ENCODE peak calls at places on chromosomes 7 and 10, in nine cellular contexts. H, Z, P, D, K, M, E, B and I are unnamed samples.
A peak's percentile ranks its signal among the peaks of the same experiment; 100 is the strongest.

GRCh38 chr7:40986351-40986873 is 716.5 kb downstream of the INHBA start:
- DNase-seq in H (no peak), Z (no peak), P (no peak), D (peak; percentile 25), K (no peak), M (no peak), E (peak; percentile 76), B (no peak), I (no peak)

GRCh38 chr10:87603769-87604168 is 55.9 kb upstream of the PAPSS2 start:
- DNase-seq in H (no peak), Z (no peak), P (no peak), D (no peak), K (no peak), M (no peak), E (no peak), B (no peak), I (no peak)

GRCh38 chr7:122307228-122307619 is 2.7 kb upstream of the FEZF1 start:
- DNase-seq in H (no peak), Z (no peak), P (no peak), D (no peak), K (no peak), M (peak; percentile 64), E (no peak), B (no peak), I (no peak)

GRCh38 chr7:116713918-116714317 is 41.9 kb downstream of the MET start:
- DNase-seq in H (no peak), Z (no peak), P (no peak), D (no peak), K (no peak), M (no peak), E (peak; percentile 21), B (no peak), I (no peak)

GRCh38 chr7:65371468-65371867 is 2.2 kb upstream of the ZNF92 start:
- DNase-seq in H (no peak), Z (no peak), P (no peak), D (peak; percentile 46), K (no peak), M (no peak), E (no peak), B (peak; percentile 41), I (no peak)

GRCh38 chr10:13074562-13075451 is 25.2 kb upstream of the OPTN start:
- DNase-seq in H (peak; percentile 22), Z (no peak), P (peak; percentile 77), D (peak; percentile 89), K (peak; percentile 66), M (peak; percentile 75), E (peak; percentile 59), B (peak; percentile 60), I (no peak)

GRCh38 chr10:13773043-13773442 is 186.3 kb downstream of the PRPF18 start:
- DNase-seq in H (no peak), Z (no peak), P (no peak), D (peak; percentile 29), K (no peak), M (no peak), E (peak; percentile 66), B (no peak), I (no peak)

GRCh38 chr10:50325449-50326188 is 74.3 kb upstream of the ASAH2 start:
- DNase-seq in H (no peak), Z (peak; percentile 86), P (peak; percentile 53), D (no peak), K (peak; percentile 80), M (no peak), E (peak; percentile 100), B (no peak), I (no peak)

GRCh38 chr7:20083781-20084180 is 133.4 kb downstream of the MACC1 start:
- DNase-seq in H (no peak), Z (no peak), P (no peak), D (peak; percentile 32), K (no peak), M (no peak), E (peak; percentile 83), B (no peak), I (no peak)

GRCh38 chr7:134941185-134941900 is 45.0 kb upstream of the AGBL3 start:
- DNase-seq in H (no peak), Z (no peak), P (no peak), D (peak; percentile 71), K (peak; percentile 78), M (no peak), E (peak; percentile 29), B (no peak), I (no peak)

GRCh38 chr7:25578991-25579687 is 350.9 kb upstream of the NPVF start:
- DNase-seq in H (no peak), Z (no peak), P (no peak), D (no peak), K (no peak), M (no peak), E (no peak), B (no peak), I (no peak)

GRCh38 chr7:104328308-104328969 is at the start of gene LHFPL3:
- DNase-seq in H (no peak), Z (no peak), P (no peak), D (peak; percentile 10), K (no peak), M (peak; percentile 58), E (no peak), B (no peak), I (no peak)

GRCh38 chr7:138565451-138566114 is 105.5 kb downstream of the TRIM24 start:
- DNase-seq in H (no peak), Z (no peak), P (no peak), D (peak; percentile 22), K (no peak), M (peak; percentile 41), E (no peak), B (peak; percentile 53), I (no peak)

GRCh38 chr7:138565071-138565450 is 105.0 kb downstream of the TRIM24 start:
- DNase-seq in H (no peak), Z (no peak), P (no peak), D (no peak), K (no peak), M (no peak), E (no peak), B (no peak), I (no peak)

GRCh38 chr7:138564365-138564764 is 104.3 kb downstream of the TRIM24 start:
- DNase-seq in H (no peak), Z (no peak), P (no peak), D (peak; percentile 19), K (no peak), M (no peak), E (peak; percentile 69), B (no peak), I (no peak)

GRCh38 chr7:138559448-138559847 is 99.4 kb downstream of the TRIM24 start:
- DNase-seq in H (no peak), Z (no peak), P (no peak), D (no peak), K (no peak), M (no peak), E (no peak), B (no peak), I (no peak)

DNA sequence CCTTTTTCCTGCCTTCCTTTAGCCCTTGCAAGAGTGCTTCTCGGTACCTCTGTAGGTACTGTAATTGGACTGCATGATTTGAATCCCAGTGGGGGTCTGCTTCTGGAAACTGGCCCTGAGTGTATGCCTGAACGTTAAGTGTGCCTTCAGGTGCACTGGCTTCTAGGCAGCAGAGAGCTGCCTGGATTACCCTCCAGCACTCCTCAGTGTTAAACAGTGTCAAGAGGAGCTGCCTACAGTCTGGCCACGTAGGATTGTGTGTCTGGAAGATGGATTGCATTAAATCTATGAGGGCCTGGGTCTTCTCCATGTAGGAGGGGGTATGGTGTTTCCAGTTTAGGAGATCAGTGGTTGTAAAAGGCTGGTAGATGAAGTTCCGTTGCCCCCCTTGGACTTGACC is 103.7 kb downstream of the TRIM24 start:
- DNase-seq in H (no peak), Z (no peak), P (no peak), D (no peak), K (no peak), M (no peak), E (no peak), B (no peak), I (no peak)
- H3K9me3 ChIP-seq in H (peaks cover 4% of the 10 kb centered on the region), Z (peaks cover 13% of the 10 kb centered on the region), P (peaks cover 43% of the 10 kb centered on the region), D (peaks cover 16% of the 10 kb centered on the region), K (peaks cover 11% of the 10 kb centered on the region), M (peaks cover 51% of the 10 kb centered on the region), E (peaks cover 3% of the 10 kb centered on the region), B (peaks cover 7% of the 10 kb centered on the region), I (peaks cover 7% of the 10 kb centered on the region)

GRCh38 chr10:131203456-131204357 is 107.8 kb downstream of the TCERG1L start:
- DNase-seq in H (no peak), Z (peak; percentile 35), P (peak; percentile 13), D (no peak), K (peak; percentile 23), M (peak; percentile 13), E (no peak), B (no peak), I (no peak)

GRCh38 chr10:131204406-131205152 is 106.9 kb downstream of the TCERG1L start:
- DNase-seq in H (no peak), Z (peak; percentile 43), P (peak; percentile 28), D (no peak), K (no peak), M (peak; percentile 10), E (no peak), B (no peak), I (no peak)

GRCh38 chr10:131206136-131206995 is 105.2 kb downstream of the TCERG1L start:
- DNase-seq in H (no peak), Z (peak; percentile 34), P (peak; percentile 30), D (no peak), K (no peak), M (peak; percentile 14), E (no peak), B (no peak), I (no peak)

GRCh38 chr10:131207176-131207575 is 104.3 kb downstream of the TCERG1L start:
- DNase-seq in H (no peak), Z (peak; percentile 19), P (peak; percentile 26), D (no peak), K (no peak), M (peak; percentile 14), E (no peak), B (no peak), I (no peak)

GRCh38 chr10:131205556-131205955 is 106.0 kb downstream of the TCERG1L start:
- DNase-seq in H (no peak), Z (peak; percentile 41), P (peak; percentile 24), D (no peak), K (no peak), M (peak; percentile 4), E (no peak), B (no peak), I (no peak)
- H3K9me3 ChIP-seq in H (no peaks in the 10 kb centered on the region), Z (no peaks in the 10 kb centered on the region), P (no peaks in the 10 kb centered on the region), D (no peaks in the 10 kb centered on the region), K (peaks cover 20% of the 10 kb centered on the region), M (no peaks in the 10 kb centered on the region), E (no peaks in the 10 kb centered on the region), B (no peaks in the 10 kb centered on the region), I (no peaks in the 10 kb centered on the region)

GRCh38 chr10:130333185-130333584 is 197.0 kb downstream of the GLRX3 start:
- DNase-seq in H (no peak), Z (no peak), P (no peak), D (no peak), K (no peak), M (no peak), E (no peak), B (no peak), I (no peak)
- H3K9me3 ChIP-seq in H (no peaks in the 10 kb centered on the region), Z (no peaks in the 10 kb centered on the region), P (no peaks in the 10 kb centered on the region), D (no peaks in the 10 kb centered on the region), K (peaks cover 18% of the 10 kb centered on the region), M (peaks cover 1% of the 10 kb centered on the region), E (no peaks in the 10 kb centered on the region), B (no peaks in the 10 kb centered on the region), I (no peaks in the 10 kb centered on the region)

DNA sequence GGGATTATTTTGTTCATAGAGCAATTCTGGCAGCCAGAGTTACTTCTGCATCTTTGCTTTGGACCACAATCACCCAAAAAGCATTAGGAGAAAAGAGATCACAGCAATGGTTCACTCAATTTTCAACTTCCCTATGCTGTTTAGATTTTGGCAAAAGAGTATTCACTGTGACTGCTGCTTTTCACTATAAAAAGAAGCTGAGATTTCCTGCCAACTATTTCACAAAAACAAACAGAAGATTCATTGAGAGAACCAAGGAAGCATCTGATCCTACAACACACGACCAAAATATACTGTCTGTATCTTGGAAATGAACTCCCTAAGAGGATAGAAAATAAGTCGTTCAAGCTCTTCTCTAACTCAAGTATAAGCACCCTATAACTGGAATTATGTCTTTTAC is 256.4 kb downstream of the PAXIP1 start:
- DNase-seq in H (no peak), Z (no peak), P (no peak), D (no peak), K (no peak), M (no peak), E (no peak), B (no peak), I (no peak)
- H3K9me3 ChIP-seq in H (no peaks in the 10 kb centered on the region), Z (no peaks in the 10 kb centered on the region), P (no peaks in the 10 kb centered on the region), D (no peaks in the 10 kb centered on the region), K (no peaks in the 10 kb centered on the region), M (no peaks in the 10 kb centered on the region), E (no peaks in the 10 kb centered on the region), B (no peaks in the 10 kb centered on the region), I (no peaks in the 10 kb centered on the region)